ENCODE peak calls at places on chromosome 18, in six cellular contexts. F is HEK293T, H is A549, O is K562, T is IMR-90, M is GM12878. E is an unnamed sample.

GRCh38 chr18:21740474-21740723 is 193 bp upstream of the MIB1 start:
- DNase-seq in F (peak; percentile 98), H (peak; percentile 65), O (peak; percentile 98), T (peak; percentile 94), M (no peak), E (peak; percentile 92)

GRCh38 chr18:35282353-35282752 is 7.7 kb downstream of the ZSCAN30 start:
- DNase-seq in F (no peak), H (no peak), O (no peak), T (peak; percentile 95), M (no peak), E (peak; percentile 8)

GRCh38 chr18:26268454-26268853 is 42.2 kb downstream of the TAF4B start:
- DNase-seq in F (no peak), H (no peak), O (no peak), T (no peak), M (no peak), E (no peak)

GRCh38 chr18:32072321-32072720 is 19.4 kb upstream of the RNF138 start:
- DNase-seq in F (peak; percentile 59), H (peak; percentile 28), O (peak; percentile 30), T (no peak), M (no peak), E (peak; percentile 6)

GRCh38 chr18:36181386-36181785 is 5.9 kb upstream of the MOCOS start:
- DNase-seq in F (no peak), H (no peak), O (no peak), T (no peak), M (no peak), E (peak; percentile 15)

GRCh38 chr18:80252136-80252535 is 4.8 kb upstream of the PARD6G start:
- DNase-seq in F (no peak), H (no peak), O (no peak), T (peak; percentile 74), M (no peak), E (no peak)

GRCh38 chr18:24112874-24113615 is 25.8 kb upstream of the CABYR start:
- DNase-seq in F (no peak), H (peak; percentile 30), O (no peak), T (peak; percentile 69), M (no peak), E (peak; percentile 87)

GRCh38 chr18:48612511-48612910 is 73.7 kb downstream of the CTIF start:
- DNase-seq in F (no peak), H (no peak), O (no peak), T (no peak), M (no peak), E (no peak)

GRCh38 chr18:24103622-24104021 is 35.2 kb upstream of the CABYR start:
- DNase-seq in F (no peak), H (no peak), O (no peak), T (peak; percentile 11), M (no peak), E (no peak)

GRCh38 chr18:12657048-12657848 is 659 bp downstream of the SPIRE1 start:
- DNase-seq in F (peak; percentile 33), H (peak; percentile 10), O (peak; percentile 58), T (peak; percentile 48), M (no peak), E (no peak)

GRCh38 chr18:5951515-5952081 is 56.3 kb upstream of the TMEM200C start:
- DNase-seq in F (no peak), H (no peak), O (no peak), T (no peak), M (no peak), E (no peak)

GRCh38 chr18:3652380-3653262 is 202.6 kb downstream of the TGIF1 start:
- DNase-seq in F (peak; percentile 11), H (peak; percentile 89), O (peak; percentile 100), T (peak; percentile 99), M (no peak), E (peak; percentile 96)

GRCh38 chr18:6819332-6819731 is 89.8 kb downstream of the ARHGAP28 start:
- DNase-seq in F (no peak), H (no peak), O (no peak), T (no peak), M (no peak), E (no peak)

GRCh38 chr18:30093376-30093775 is 949.2 kb downstream of the DSC3 start:
- DNase-seq in F (no peak), H (no peak), O (no peak), T (peak; percentile 1), M (no peak), E (no peak)

GRCh38 chr18:44733069-44733753 is 52.5 kb downstream of the SETBP1 start:
- DNase-seq in F (no peak), H (peak; percentile 10), O (no peak), T (peak; percentile 86), M (no peak), E (no peak)

GRCh38 chr18:3688682-3689081 is 238.7 kb downstream of the TGIF1 start:
- DNase-seq in F (no peak), H (no peak), O (no peak), T (peak; percentile 99), M (no peak), E (no peak)

GRCh38 chr18:66621816-66622576 is 18.1 kb upstream of the CDH19 start:
- DNase-seq in F (no peak), H (no peak), O (no peak), T (no peak), M (no peak), E (no peak)

GRCh38 chr18:4455113-4455811 is at the start of gene DLGAP1:
- DNase-seq in F (peak; percentile 20), H (no peak), O (no peak), T (no peak), M (no peak), E (peak; percentile 1)

GRCh38 chr18:58213445-58213844 is 169.4 kb downstream of the NEDD4L start:
- DNase-seq in F (no peak), H (no peak), O (no peak), T (peak; percentile 93), M (no peak), E (no peak)

GRCh38 chr18:24414349-24415003 is 12.0 kb upstream of the IMPACT start:
- DNase-seq in F (no peak), H (no peak), O (no peak), T (no peak), M (no peak), E (no peak)

GRCh38 chr18:21243041-21243431 is 1.0 kb downstream of the GREB1L start:
- DNase-seq in F (peak; percentile 42), H (peak; percentile 7), O (no peak), T (no peak), M (no peak), E (no peak)

GRCh38 chr18:52236134-52236533 is 103.9 kb upstream of the DCC start:
- DNase-seq in F (no peak), H (no peak), O (no peak), T (no peak), M (no peak), E (no peak)

GRCh38 chr18:35511833-35512232 is 14.1 kb upstream of the INO80C start:
- DNase-seq in F (no peak), H (no peak), O (no peak), T (no peak), M (no peak), E (no peak)

GRCh38 chr18:48714873-48715272 is 176.0 kb downstream of the CTIF start:
- DNase-seq in F (no peak), H (no peak), O (no peak), T (no peak), M (no peak), E (no peak)

GRCh38 chr18:51278045-51278649 is 80.7 kb upstream of the MEX3C start:
- DNase-seq in F (peak; percentile 39), H (peak; percentile 21), O (peak; percentile 47), T (no peak), M (no peak), E (peak; percentile 47)

GRCh38 chr18:68676913-68677312 is 38.0 kb downstream of the TMX3 start:
- DNase-seq in F (no peak), H (no peak), O (no peak), T (peak; percentile 25), M (no peak), E (no peak)
- TF ChIP-seq BHLHE40 in F (no peak), H (no peak), O (no peak), T (no peak), M (no peak), E (no peak)

GRCh38 chr18:37321578-37322496 is 243.8 kb downstream of the CELF4 start:
- DNase-seq in F (no peak), H (no peak), O (no peak), T (no peak), M (no peak), E (no peak)

GRCh38 chr18:37327063-37327577 is 238.5 kb downstream of the CELF4 start:
- DNase-seq in F (no peak), H (no peak), O (no peak), T (no peak), M (no peak), E (no peak)

GRCh38 chr18:37318360-37319037 is 247.1 kb downstream of the CELF4 start:
- DNase-seq in F (no peak), H (no peak), O (no peak), T (no peak), M (no peak), E (no peak)

GRCh38 chr18:37320320-37320719 is 245.3 kb downstream of the CELF4 start:
- DNase-seq in F (no peak), H (no peak), O (no peak), T (no peak), M (no peak), E (no peak)

DNA sequence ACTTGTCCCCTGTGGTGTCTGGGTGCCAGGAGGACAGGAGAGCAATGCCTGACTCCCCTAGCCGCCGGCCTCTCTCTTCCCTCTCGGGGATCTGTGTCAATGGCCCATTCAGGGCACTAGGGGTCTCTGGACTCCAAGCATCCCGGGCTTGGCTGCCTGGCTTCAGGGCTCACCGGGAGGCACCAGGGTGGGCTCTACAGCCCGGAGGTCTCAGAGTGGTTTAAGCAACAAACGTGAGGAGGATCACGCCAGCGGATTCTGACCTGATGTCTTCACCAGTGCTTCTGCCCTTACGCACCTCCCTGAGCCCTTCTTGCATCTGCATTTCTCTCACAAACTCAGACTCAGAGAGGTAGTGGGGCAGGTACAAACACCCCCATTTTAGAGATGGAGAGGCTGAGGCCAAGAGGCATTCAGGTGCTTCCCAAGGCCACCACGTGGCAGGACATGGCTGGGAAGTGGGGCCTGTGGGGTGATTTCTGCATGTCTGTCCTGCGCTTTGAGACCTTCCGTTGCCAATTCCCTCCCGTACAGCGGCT is 243.0 kb downstream of the CELF4 start:
- DNase-seq in F (peak; percentile 92), H (peak; percentile 17), O (peak; percentile 68), T (peak; percentile 21), M (no peak), E (peak; percentile 31)
- TF ChIP-seq BHLHE40 in F (no peak), H (no peak), O (no peak), T (no peak), M (no peak), E (no peak)

GRCh38 chr18:39414009-39414700 is 1848.6 kb upstream of the CELF4 start:
- DNase-seq in F (no peak), H (no peak), O (no peak), T (peak; percentile 82), M (no peak), E (no peak)
- TF ChIP-seq BHLHE40 in F (no peak), H (no peak), O (no peak), T (peak; percentile 52), M (peak; percentile 14), E (no peak)

GRCh38 chr18:77074431-77074830 is 58.2 kb downstream of the MBP start:
- DNase-seq in F (no peak), H (no peak), O (no peak), T (no peak), M (no peak), E (no peak)

GRCh38 chr18:77072566-77072965 is 60.0 kb downstream of the MBP start:
- DNase-seq in F (no peak), H (no peak), O (no peak), T (no peak), M (no peak), E (no peak)

GRCh38 chr18:77071711-77072292 is 60.8 kb downstream of the MBP start:
- DNase-seq in F (no peak), H (peak; percentile 21), O (no peak), T (peak; percentile 100), M (no peak), E (no peak)

GRCh38 chr18:77071061-77071460 is 61.5 kb downstream of the MBP start:
- DNase-seq in F (no peak), H (no peak), O (no peak), T (no peak), M (no peak), E (no peak)

GRCh38 chr18:77073336-77074093 is 59.1 kb downstream of the MBP start:
- DNase-seq in F (no peak), H (no peak), O (no peak), T (no peak), M (no peak), E (no peak)
- TF ChIP-seq BHLHE40 in F (no peak), H (no peak), O (no peak), T (no peak), M (no peak), E (no peak)